ENCODE peak calls at places on chromosomes 6 and 20, in six cellular contexts. O is aorta; G is CD4-positive, CD25-positive, alpha-beta regulatory T cell; H is GM23248; D is fibroblast of lung; S is CD8-positive, alpha-beta memory T cell. V is an unnamed sample. For H3K27me3, the result is how much of the 10 kb centered on the place peaks cover.

GRCh38 chr6:158293122-158293521 is 19.1 kb upstream of the TULP4 start:
- DNase-seq in D (no peak), H (no peak), S (no peak), O (no peak), G (no peak), V (no peak)

GRCh38 chr20:62320581-62321354 is 18.0 kb downstream of the ADRM1 start:
- DNase-seq in H (peak), O (no peak), S (no peak), D (no peak), G (no peak), V (no peak)

GRCh38 chr6:20056350-20056992 is 155.8 kb downstream of the MBOAT1 start:
- DNase-seq in D (peak), O (no peak), S (no peak), G (no peak), H (peak), V (no peak)

GRCh38 chr6:133298335-133298734 is 57.2 kb downstream of the EYA4 start:
- DNase-seq in G (no peak), D (no peak), O (no peak), S (no peak), H (no peak), V (no peak)

GRCh38 chr20:35117148-35117547 is 24.5 kb upstream of the TRPC4AP start:
- DNase-seq in D (peak), S (no peak), H (peak), O (no peak), G (no peak), V (no peak)

GRCh38 chr6:158122048-158122447 is 46.0 kb downstream of the SERAC1 start:
- DNase-seq in G (no peak), S (no peak), D (no peak), H (no peak), O (no peak), V (no peak)

GRCh38 chr6:170227521-170227983 is 63.3 kb downstream of the DLL1 start:
- DNase-seq in S (no peak), D (peak), H (no peak), O (peak), G (no peak), V (no peak)

GRCh38 chr20:24698189-24698588 is 228.8 kb downstream of the SYNDIG1 start:
- DNase-seq in G (no peak), S (no peak), H (no peak), O (peak), D (no peak), V (no peak)

GRCh38 chr20:15784020-15784419 is 789.2 kb downstream of the KIF16B start:
- DNase-seq in G (no peak), H (no peak), D (no peak), S (no peak), O (no peak), V (no peak)

GRCh38 chr6:78300885-78301284 is 566.5 kb upstream of the IRAK1BP1 start:
- DNase-seq in O (no peak), H (no peak), D (peak), S (no peak), G (no peak), V (no peak)

GRCh38 chr6:134394141-134394648 is 76.3 kb upstream of the SGK1 start:
- DNase-seq in G (no peak), S (no peak), O (no peak), H (no peak), D (no peak), V (no peak)

GRCh38 chr20:58775371-58775770 is 75.3 kb downstream of the GNAS-AS1 start:
- DNase-seq in D (no peak), H (no peak), S (no peak), G (no peak), O (peak), V (no peak)

GRCh38 chr6:105445461-105445860 is 42.6 kb upstream of the PREP start:
- DNase-seq in O (no peak), S (no peak), D (no peak), G (no peak), H (no peak), V (no peak)

GRCh38 chr20:25019381-25020155 is 27.0 kb upstream of the APMAP start:
- DNase-seq in G (no peak), D (no peak), O (peak), S (no peak), H (no peak), V (no peak)

GRCh38 chr20:7459123-7459522 is 481.1 kb downstream of the HAO1 start:
- DNase-seq in G (no peak), O (no peak), D (peak), S (no peak), H (peak), V (no peak)

GRCh38 chr20:22700387-22700786 is 116.0 kb upstream of the FOXA2 start:
- DNase-seq in D (no peak), G (no peak), S (no peak), O (no peak), H (peak), V (no peak)

GRCh38 chr20:24718696-24719095 is 230.4 kb upstream of the CST7 start:
- DNase-seq in O (no peak), H (no peak), S (no peak), G (no peak), D (no peak), V (no peak)

GRCh38 chr6:30615958-30616810 is 859 bp downstream of the PPP1R10 start:
- DNase-seq in G (no peak), D (peak), H (peak), O (no peak), S (peak), V (no peak)

GRCh38 chr6:43797919-43798318 is 27.9 kb downstream of the VEGFA start:
- DNase-seq in O (peak), S (no peak), D (no peak), H (no peak), G (no peak), V (no peak)

GRCh38 chr6:28709478-28710349 is 184.0 kb downstream of the GPX5 start:
- DNase-seq in S (no peak), G (no peak), D (no peak), H (no peak), O (no peak), V (no peak)

GRCh38 chr20:48190757-48191156 is 405.5 kb upstream of the SULF2 start:
- DNase-seq in G (no peak), O (no peak), S (no peak), D (no peak), H (no peak), V (no peak)

GRCh38 chr20:55057779-55058415 is 582.5 kb downstream of the DOK5 start:
- DNase-seq in D (peak), S (no peak), H (no peak), G (no peak), O (no peak), V (no peak)

GRCh38 chr6:167465497-167465896 is 140.6 kb downstream of the TTLL2 start:
- DNase-seq in D (no peak), H (no peak), S (no peak), O (no peak), G (no peak), V (no peak)

GRCh38 chr6:46993846-46994245 is 48.3 kb downstream of the ADGRF1 start:
- DNase-seq in O (no peak), G (no peak), D (peak), H (peak), S (no peak), V (no peak)

GRCh38 chr20:50762045-50762422 is 30.7 kb downstream of the PARD6B start:
- DNase-seq in G (no peak), O (no peak), H (peak), S (no peak), D (no peak), V (no peak)

DNA sequence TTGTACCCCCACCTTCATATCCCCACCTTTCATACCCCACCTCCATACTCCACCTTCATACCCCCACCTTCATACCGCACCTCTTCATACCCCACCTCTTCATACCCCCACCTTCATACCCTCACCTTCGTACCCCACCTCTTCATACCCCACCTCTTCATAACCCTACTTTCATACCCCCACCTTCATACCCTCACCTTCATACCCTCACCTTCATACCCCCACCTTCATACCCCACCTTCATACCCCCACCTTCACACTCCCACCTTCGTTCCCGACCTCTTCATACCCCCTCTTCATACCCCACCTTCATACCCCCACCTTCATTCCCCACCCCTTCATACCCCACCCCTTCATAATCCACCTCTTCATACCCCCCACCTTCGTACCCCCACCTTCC is 92.9 kb upstream of the NAA20 start:
- DNase-seq in H (no peak), O (no peak), D (no peak), G (no peak), S (no peak), V (no peak)
- H3K27me3 ChIP-seq in H (under half), O (under half), D (under half), G (under half), S (under half), V (under half)

GRCh38 chr6:98841589-98842488 is 7.5 kb downstream of the POU3F2 start:
- DNase-seq in S (no peak), G (no peak), O (no peak), H (no peak), D (peak), V (no peak)

GRCh38 chr6:98841114-98841513 is 6.7 kb downstream of the POU3F2 start:
- DNase-seq in O (no peak), D (peak), S (no peak), H (no peak), G (no peak), V (no peak)

GRCh38 chr6:98838027-98838426 is 3.7 kb downstream of the POU3F2 start:
- DNase-seq in O (no peak), D (peak), G (no peak), S (no peak), H (no peak), V (no peak)

GRCh38 chr6:98840385-98840784 is 6.0 kb downstream of the POU3F2 start:
- DNase-seq in O (no peak), G (no peak), H (no peak), D (peak), S (no peak), V (no peak)

DNA sequence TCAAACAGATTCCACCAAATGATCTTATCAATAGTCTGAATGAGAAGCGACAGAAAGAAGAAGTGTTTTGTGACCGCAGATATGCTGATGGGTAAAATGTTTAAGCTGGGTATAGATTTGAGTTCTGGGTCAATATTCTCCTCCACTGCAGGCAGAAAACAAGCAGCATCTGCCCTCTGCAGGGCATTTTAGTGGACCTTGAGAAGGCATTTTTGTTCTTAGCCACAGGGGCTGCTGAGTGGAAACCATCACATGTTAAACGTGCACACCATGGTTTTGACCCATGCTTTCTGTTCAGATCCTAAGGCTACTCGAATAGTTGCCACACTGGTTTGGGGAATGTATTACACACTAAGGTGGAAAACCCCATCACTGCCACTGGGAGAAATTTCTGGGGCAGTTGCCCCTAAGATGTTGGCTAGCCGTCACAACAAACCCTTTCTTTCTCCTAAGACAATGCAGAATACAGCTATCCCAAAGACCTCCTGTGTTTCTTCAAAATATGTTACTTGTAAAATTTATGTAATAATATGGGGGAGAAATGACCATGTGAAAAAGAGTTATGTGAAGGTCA is 5.5 kb downstream of the POU3F2 start:
- DNase-seq in H (no peak), O (no peak), D (peak), S (no peak), G (no peak), V (no peak)
- H3K27me3 ChIP-seq in H (half or more), O (under half), D (half or more), S (half or more), G (half or more), V (half or more)

GRCh38 chr6:143176090-143177021 is 115.7 kb downstream of the AIG1 start:
- DNase-seq in D (peak), H (peak), O (no peak), S (no peak), G (no peak), V (no peak)
- H3K27me3 ChIP-seq in D (under half), H (under half), O (under half), S (under half), G (under half), V (under half)

GRCh38 chr20:21509597-21510331 is 4.1 kb downstream of the NKX2-2 start:
- DNase-seq in G (no peak), D (peak), O (no peak), S (no peak), H (peak), V (no peak)
- H3K27me3 ChIP-seq in G (under half), D (half or more), O (under half), S (half or more), H (half or more), V (half or more)

V was measured in HL-60.